ENCODE peak calls at places on chromosomes 16 and 17, in seven cellular contexts. One of them, this sample, is unnamed. For H3K9me3, the result is how much of the 10 kb centered on the place peaks cover.

GRCh38 chr17:77453613-77454559 is 313.1 kb downstream of the SEC14L1 start:
- DNase-seq in ovary: no peak
- DNase-seq in heart left ventricle: no peak
- DNase-seq in tibial artery: no peak
- DNase-seq in mucosa of descending colon: peak
- DNase-seq in CD4-positive, alpha-beta T cell: no peak
- DNase-seq in OCI-LY7: peak
- DNase-seq in this sample: no peak

GRCh38 chr16:68972008-68972407 is 128.7 kb downstream of the TANGO6 start:
- DNase-seq in ovary: no peak
- DNase-seq in heart left ventricle: no peak
- DNase-seq in tibial artery: no peak
- DNase-seq in mucosa of descending colon: no peak
- DNase-seq in CD4-positive, alpha-beta T cell: no peak
- DNase-seq in OCI-LY7: no peak
- DNase-seq in this sample: no peak

GRCh38 chr17:40287494-40288369 is at the start of gene CDC6:
- DNase-seq in ovary: peak
- DNase-seq in heart left ventricle: peak
- DNase-seq in tibial artery: peak
- DNase-seq in mucosa of descending colon: peak
- DNase-seq in CD4-positive, alpha-beta T cell: peak
- DNase-seq in OCI-LY7: peak
- DNase-seq in this sample: peak

GRCh38 chr17:59914274-59914854 is 21.4 kb downstream of the RPS6KB1 start:
- DNase-seq in ovary: no peak
- DNase-seq in heart left ventricle: no peak
- DNase-seq in tibial artery: no peak
- DNase-seq in mucosa of descending colon: no peak
- DNase-seq in CD4-positive, alpha-beta T cell: no peak
- DNase-seq in OCI-LY7: peak
- DNase-seq in this sample: no peak

GRCh38 chr16:27258241-27258734 is 10.3 kb downstream of the NSMCE1 start:
- DNase-seq in ovary: no peak
- DNase-seq in heart left ventricle: no peak
- DNase-seq in tibial artery: no peak
- DNase-seq in mucosa of descending colon: no peak
- DNase-seq in CD4-positive, alpha-beta T cell: no peak
- DNase-seq in OCI-LY7: no peak
- DNase-seq in this sample: no peak

GRCh38 chr16:55294947-55295346 is 29.1 kb upstream of the IRX6 start:
- DNase-seq in ovary: no peak
- DNase-seq in heart left ventricle: peak
- DNase-seq in tibial artery: no peak
- DNase-seq in mucosa of descending colon: no peak
- DNase-seq in CD4-positive, alpha-beta T cell: no peak
- DNase-seq in OCI-LY7: no peak
- DNase-seq in this sample: no peak

GRCh38 chr17:8875957-8876356 is 8.5 kb upstream of the PIK3R6 start:
- DNase-seq in ovary: no peak
- DNase-seq in heart left ventricle: no peak
- DNase-seq in tibial artery: no peak
- DNase-seq in mucosa of descending colon: no peak
- DNase-seq in CD4-positive, alpha-beta T cell: no peak
- DNase-seq in OCI-LY7: no peak
- DNase-seq in this sample: no peak

GRCh38 chr16:10708969-10709368 is 14.2 kb upstream of the TEKT5 start:
- DNase-seq in ovary: no peak
- DNase-seq in heart left ventricle: no peak
- DNase-seq in tibial artery: no peak
- DNase-seq in mucosa of descending colon: no peak
- DNase-seq in CD4-positive, alpha-beta T cell: no peak
- DNase-seq in OCI-LY7: no peak
- DNase-seq in this sample: no peak

GRCh38 chr17:74682028-74682427 is 30.7 kb downstream of the CD300LF start:
- DNase-seq in ovary: no peak
- DNase-seq in heart left ventricle: no peak
- DNase-seq in tibial artery: no peak
- DNase-seq in mucosa of descending colon: no peak
- DNase-seq in CD4-positive, alpha-beta T cell: no peak
- DNase-seq in OCI-LY7: no peak
- DNase-seq in this sample: no peak

GRCh38 chr17:41910701-41911391 is 7.9 kb downstream of the ACLY start:
- DNase-seq in ovary: no peak
- DNase-seq in heart left ventricle: no peak
- DNase-seq in tibial artery: no peak
- DNase-seq in mucosa of descending colon: no peak
- DNase-seq in CD4-positive, alpha-beta T cell: no peak
- DNase-seq in OCI-LY7: no peak
- DNase-seq in this sample: no peak

GRCh38 chr16:20906225-20906870 is 5.8 kb downstream of the LYRM1 start:
- DNase-seq in ovary: no peak
- DNase-seq in heart left ventricle: no peak
- DNase-seq in tibial artery: no peak
- DNase-seq in mucosa of descending colon: no peak
- DNase-seq in CD4-positive, alpha-beta T cell: no peak
- DNase-seq in OCI-LY7: no peak
- DNase-seq in this sample: no peak

GRCh38 chr17:57644311-57644710 is 100.8 kb downstream of the CCDC182 start:
- DNase-seq in ovary: no peak
- DNase-seq in heart left ventricle: no peak
- DNase-seq in tibial artery: no peak
- DNase-seq in mucosa of descending colon: no peak
- DNase-seq in CD4-positive, alpha-beta T cell: no peak
- DNase-seq in OCI-LY7: no peak
- DNase-seq in this sample: no peak

GRCh38 chr17:67891481-67892119 is 66.3 kb downstream of the BPTF start:
- DNase-seq in ovary: no peak
- DNase-seq in heart left ventricle: no peak
- DNase-seq in tibial artery: no peak
- DNase-seq in mucosa of descending colon: no peak
- DNase-seq in CD4-positive, alpha-beta T cell: no peak
- DNase-seq in OCI-LY7: no peak
- DNase-seq in this sample: no peak

GRCh38 chr17:47620503-47621245 is 29.0 kb upstream of the KPNB1 start:
- DNase-seq in ovary: no peak
- DNase-seq in heart left ventricle: no peak
- DNase-seq in tibial artery: no peak
- DNase-seq in mucosa of descending colon: no peak
- DNase-seq in CD4-positive, alpha-beta T cell: no peak
- DNase-seq in OCI-LY7: no peak
- DNase-seq in this sample: no peak

GRCh38 chr16:85947511-85948509 is 48.8 kb downstream of the IRF8 start:
- DNase-seq in ovary: no peak
- DNase-seq in heart left ventricle: no peak
- DNase-seq in tibial artery: no peak
- DNase-seq in mucosa of descending colon: no peak
- DNase-seq in CD4-positive, alpha-beta T cell: no peak
- DNase-seq in OCI-LY7: peak
- DNase-seq in this sample: no peak

GRCh38 chr16:50683689-50684374 is 2.7 kb upstream of the SNX20 start:
- DNase-seq in ovary: no peak
- DNase-seq in heart left ventricle: no peak
- DNase-seq in tibial artery: peak
- DNase-seq in mucosa of descending colon: peak
- DNase-seq in CD4-positive, alpha-beta T cell: no peak
- DNase-seq in OCI-LY7: peak
- DNase-seq in this sample: peak

GRCh38 chr16:73447850-73448249 is 399.9 kb upstream of the ZFHX3 start:
- DNase-seq in ovary: no peak
- DNase-seq in heart left ventricle: no peak
- DNase-seq in tibial artery: no peak
- DNase-seq in mucosa of descending colon: no peak
- DNase-seq in CD4-positive, alpha-beta T cell: no peak
- DNase-seq in OCI-LY7: no peak
- DNase-seq in this sample: no peak
- H3K9me3 ChIP-seq in ovary: under half
- H3K9me3 ChIP-seq in heart left ventricle: under half
- H3K9me3 ChIP-seq in tibial artery: under half
- H3K9me3 ChIP-seq in mucosa of descending colon: under half
- H3K9me3 ChIP-seq in CD4-positive, alpha-beta T cell: under half
- H3K9me3 ChIP-seq in OCI-LY7: under half
- H3K9me3 ChIP-seq in this sample: under half

GRCh38 chr16:83851473-83851872 is 43.7 kb downstream of the HSBP1 start:
- DNase-seq in ovary: no peak
- DNase-seq in heart left ventricle: no peak
- DNase-seq in tibial artery: no peak
- DNase-seq in mucosa of descending colon: no peak
- DNase-seq in CD4-positive, alpha-beta T cell: no peak
- DNase-seq in OCI-LY7: no peak
- DNase-seq in this sample: no peak
- H3K9me3 ChIP-seq in ovary: under half
- H3K9me3 ChIP-seq in heart left ventricle: under half
- H3K9me3 ChIP-seq in tibial artery: under half
- H3K9me3 ChIP-seq in mucosa of descending colon: under half
- H3K9me3 ChIP-seq in CD4-positive, alpha-beta T cell: under half
- H3K9me3 ChIP-seq in OCI-LY7: under half
- H3K9me3 ChIP-seq in this sample: under half

GRCh38 chr17:22703786-22704441 is 1011.6 kb downstream of the KCNJ18 start:
- DNase-seq in ovary: no peak
- DNase-seq in heart left ventricle: no peak
- DNase-seq in tibial artery: no peak
- DNase-seq in mucosa of descending colon: no peak
- DNase-seq in CD4-positive, alpha-beta T cell: no peak
- DNase-seq in OCI-LY7: no peak
- DNase-seq in this sample: no peak

GRCh38 chr17:22703204-22703603 is 1010.9 kb downstream of the KCNJ18 start:
- DNase-seq in ovary: no peak
- DNase-seq in heart left ventricle: no peak
- DNase-seq in tibial artery: no peak
- DNase-seq in mucosa of descending colon: no peak
- DNase-seq in CD4-positive, alpha-beta T cell: no peak
- DNase-seq in OCI-LY7: no peak
- DNase-seq in this sample: no peak

GRCh38 chr17:22707626-22708025 is 1015.3 kb downstream of the KCNJ18 start:
- DNase-seq in ovary: no peak
- DNase-seq in heart left ventricle: no peak
- DNase-seq in tibial artery: no peak
- DNase-seq in mucosa of descending colon: no peak
- DNase-seq in CD4-positive, alpha-beta T cell: no peak
- DNase-seq in OCI-LY7: no peak
- DNase-seq in this sample: no peak

GRCh38 chr17:22704674-22705073 is 1012.4 kb downstream of the KCNJ18 start:
- DNase-seq in ovary: no peak
- DNase-seq in heart left ventricle: no peak
- DNase-seq in tibial artery: no peak
- DNase-seq in mucosa of descending colon: no peak
- DNase-seq in CD4-positive, alpha-beta T cell: no peak
- DNase-seq in OCI-LY7: no peak
- DNase-seq in this sample: no peak
- H3K9me3 ChIP-seq in ovary: under half
- H3K9me3 ChIP-seq in heart left ventricle: under half
- H3K9me3 ChIP-seq in tibial artery: under half
- H3K9me3 ChIP-seq in mucosa of descending colon: half or more
- H3K9me3 ChIP-seq in CD4-positive, alpha-beta T cell: under half
- H3K9me3 ChIP-seq in OCI-LY7: under half
- H3K9me3 ChIP-seq in this sample: under half

DNA sequence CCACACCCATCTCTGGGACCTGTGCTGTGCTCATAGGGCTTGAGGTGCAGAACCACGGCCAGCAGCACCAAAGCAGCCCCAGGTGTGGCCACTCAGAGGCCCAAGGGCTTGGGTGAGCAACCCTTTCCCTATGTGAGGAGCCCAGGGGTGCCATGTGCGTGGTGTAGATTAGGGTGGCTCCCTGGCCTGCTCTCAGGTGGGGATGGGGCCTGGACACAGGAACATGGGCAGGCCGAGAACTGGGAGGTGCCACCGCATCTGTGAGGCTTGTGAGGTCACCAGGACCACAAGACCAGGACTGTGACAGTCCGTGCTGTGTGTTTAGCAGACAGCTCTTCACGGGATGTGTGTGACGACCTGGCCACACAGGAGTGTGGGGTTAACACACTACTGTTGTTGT is 103.5 kb upstream of the ZNF750 start:
- DNase-seq in ovary: peak
- DNase-seq in heart left ventricle: no peak
- DNase-seq in tibial artery: peak
- DNase-seq in mucosa of descending colon: peak
- DNase-seq in CD4-positive, alpha-beta T cell: no peak
- DNase-seq in OCI-LY7: no peak
- DNase-seq in this sample: no peak
- H3K9me3 ChIP-seq in ovary: under half
- H3K9me3 ChIP-seq in heart left ventricle: under half
- H3K9me3 ChIP-seq in tibial artery: under half
- H3K9me3 ChIP-seq in mucosa of descending colon: under half
- H3K9me3 ChIP-seq in CD4-positive, alpha-beta T cell: under half
- H3K9me3 ChIP-seq in OCI-LY7: under half
- H3K9me3 ChIP-seq in this sample: under half